ENCODE peak calls at places on chromosomes 1 and 21, in nine cellular contexts. I, L, P, E, O, H, T, S and R are unnamed samples.

GRCh38 chr1:163877016-163877415 is 555.3 kb downstream of the NUF2 start:
- DNase-seq in I (no peak), L (no peak), P (no peak), E (no peak), O (no peak), H (no peak), T (no peak), S (no peak), R (peak; percentile 85)

GRCh38 chr21:35643176-35643575 is 417.1 kb downstream of the SETD4 start:
- DNase-seq in I (no peak), L (no peak), P (no peak), E (no peak), O (no peak), H (no peak), T (no peak), S (no peak), R (peak; percentile 76)

GRCh38 chr1:54711536-54711935 is 4.1 kb upstream of the TTC4 start:
- DNase-seq in I (no peak), L (no peak), P (no peak), E (no peak), O (no peak), H (no peak), T (no peak), S (no peak), R (no peak)

GRCh38 chr1:214029796-214030195 is 42.0 kb downstream of the PROX1 start:
- DNase-seq in I (no peak), L (no peak), P (peak; percentile 65), E (no peak), O (no peak), H (no peak), T (no peak), S (peak; percentile 33), R (no peak)

GRCh38 chr1:27391511-27392095 is 819 bp upstream of the GPR3 start:
- DNase-seq in I (peak; percentile 48), L (no peak), P (peak; percentile 35), E (no peak), O (peak; percentile 63), H (no peak), T (no peak), S (peak; percentile 90), R (peak; percentile 57)

GRCh38 chr1:6093611-6094010 is 47.9 kb downstream of the KCNAB2 start:
- DNase-seq in I (no peak), L (no peak), P (no peak), E (no peak), O (no peak), H (no peak), T (no peak), S (no peak), R (no peak)

GRCh38 chr1:22801347-22801746 is 90.7 kb downstream of the EPHB2 start:
- DNase-seq in I (no peak), L (no peak), P (no peak), E (no peak), O (no peak), H (no peak), T (no peak), S (no peak), R (no peak)

GRCh38 chr1:172431721-172432192 is 11.3 kb downstream of the C1orf105 start:
- DNase-seq in I (no peak), L (no peak), P (no peak), E (no peak), O (no peak), H (no peak), T (no peak), S (peak; percentile 22), R (no peak)

GRCh38 chr1:224472806-224473205 is 38.2 kb upstream of the WDR26 start:
- DNase-seq in I (no peak), L (no peak), P (no peak), E (no peak), O (no peak), H (no peak), T (no peak), S (no peak), R (no peak)

GRCh38 chr1:104322131-104322530 is 572.4 kb downstream of the AMY1C start:
- DNase-seq in I (no peak), L (no peak), P (no peak), E (no peak), O (no peak), H (no peak), T (no peak), S (no peak), R (no peak)

GRCh38 chr1:174841747-174842146 is 158.0 kb upstream of the CACYBP start:
- DNase-seq in I (no peak), L (no peak), P (no peak), E (no peak), O (no peak), H (no peak), T (no peak), S (no peak), R (no peak)

GRCh38 chr1:67058242-67058641 is 4.3 kb upstream of the SLC35D1 start:
- DNase-seq in I (no peak), L (no peak), P (no peak), E (no peak), O (no peak), H (no peak), T (no peak), S (peak; percentile 7), R (no peak)

GRCh38 chr1:48753293-48753692 is 23.4 kb downstream of the BEND5 start:
- DNase-seq in I (no peak), L (no peak), P (no peak), E (no peak), O (no peak), H (no peak), T (no peak), S (peak; percentile 7), R (no peak)

GRCh38 chr1:112358798-112359408 is 37.1 kb upstream of the CTTNBP2NL start:
- DNase-seq in I (peak; percentile 18), L (no peak), P (peak; percentile 67), E (no peak), O (peak; percentile 82), H (peak; percentile 12), T (peak; percentile 5), S (peak; percentile 83), R (peak; percentile 71)

GRCh38 chr1:170707959-170708666 is 44.2 kb downstream of the PRRX1 start:
- DNase-seq in I (no peak), L (no peak), P (no peak), E (no peak), O (no peak), H (no peak), T (no peak), S (no peak), R (peak; percentile 98)

GRCh38 chr1:9442266-9442846 is 96.9 kb upstream of the SLC25A33 start:
- DNase-seq in I (no peak), L (no peak), P (no peak), E (no peak), O (no peak), H (no peak), T (no peak), S (no peak), R (peak; percentile 73)

GRCh38 chr21:33817663-33818433 is 97.8 kb downstream of the ATP5PO start:
- DNase-seq in I (peak; percentile 70), L (no peak), P (peak; percentile 81), E (no peak), O (no peak), H (peak; percentile 18), T (no peak), S (no peak), R (peak; percentile 68)

GRCh38 chr21:33541756-33542639 is at the start of gene GART:
- DNase-seq in I (peak; percentile 82), L (peak; percentile 67), P (peak; percentile 92), E (peak; percentile 69), O (peak; percentile 83), H (peak; percentile 80), T (peak; percentile 32), S (peak; percentile 94), R (peak; percentile 80)

GRCh38 chr1:65176071-65176470 is 28.1 kb downstream of the AK4 start:
- DNase-seq in I (no peak), L (no peak), P (no peak), E (no peak), O (no peak), H (no peak), T (no peak), S (no peak), R (no peak)

GRCh38 chr1:76095800-76096199 is 21.3 kb downstream of the ST6GALNAC3 start:
- DNase-seq in I (no peak), L (no peak), P (no peak), E (no peak), O (no peak), H (no peak), T (no peak), S (peak; percentile 77), R (no peak)

GRCh38 chr21:29610960-29611359 is 312.2 kb downstream of the BACH1 start:
- DNase-seq in I (no peak), L (no peak), P (no peak), E (no peak), O (no peak), H (no peak), T (peak; percentile 8), S (no peak), R (no peak)

GRCh38 chr21:42236014-42236413 is 17.1 kb downstream of the ABCG1 start:
- DNase-seq in I (no peak), L (no peak), P (no peak), E (no peak), O (no peak), H (no peak), T (no peak), S (no peak), R (no peak)

GRCh38 chr1:6975991-6976390 is 190.7 kb downstream of the CAMTA1 start:
- DNase-seq in I (no peak), L (no peak), P (no peak), E (no peak), O (no peak), H (no peak), T (no peak), S (no peak), R (no peak)

GRCh38 chr1:155081472-155082300 is 3.0 kb downstream of the EFNA3 start:
- DNase-seq in I (no peak), L (no peak), P (no peak), E (no peak), O (no peak), H (no peak), T (no peak), S (no peak), R (peak; percentile 11)

GRCh38 chr1:207172321-207172720 is 68.3 kb downstream of the C4BPA start:
- DNase-seq in I (no peak), L (no peak), P (no peak), E (no peak), O (no peak), H (no peak), T (no peak), S (no peak), R (no peak)

GRCh38 chr1:16372535-16373340 is 5.7 kb downstream of the SZRD1 start:
- DNase-seq in I (no peak), L (no peak), P (no peak), E (no peak), O (no peak), H (no peak), T (no peak), S (no peak), R (peak; percentile 63)

GRCh38 chr1:21139601-21140000 is 37.1 kb downstream of the EIF4G3 start:
- DNase-seq in I (peak; percentile 44), L (no peak), P (peak; percentile 70), E (no peak), O (peak; percentile 37), H (peak; percentile 38), T (no peak), S (no peak), R (peak; percentile 31)

GRCh38 chr21:37367301-37367757 is 756 bp downstream of the DYRK1A start:
- DNase-seq in I (no peak), L (no peak), P (no peak), E (no peak), O (no peak), H (no peak), T (no peak), S (no peak), R (no peak)

GRCh38 chr1:34794001-34794789 is 1.4 kb downstream of the GJA4 start:
- DNase-seq in I (no peak), L (no peak), P (no peak), E (no peak), O (no peak), H (no peak), T (no peak), S (no peak), R (no peak)

GRCh38 chr1:244862354-244862698 is 2.0 kb downstream of the HNRNPU start:
- DNase-seq in I (no peak), L (no peak), P (no peak), E (no peak), O (no peak), H (no peak), T (no peak), S (no peak), R (peak; percentile 12)

GRCh38 chr21:41397416-41397815 is 28.6 kb upstream of the MX1 start:
- DNase-seq in I (no peak), L (no peak), P (no peak), E (no peak), O (no peak), H (no peak), T (no peak), S (no peak), R (no peak)